ENCODE peak calls at places on chromosomes 13 and 19, in ten cellular contexts. Y is stimulated activated CD4-positive, alpha-beta T cell treated with anti-CD3 and anti-CD28 coated beads, TNF-alpha, amount 100 ng/mL, for 4 hours; I is stimulated activated CD8-positive, alpha-beta memory T cell treated with anti-CD3 and anti-CD28 coated beads, Interleukin-12 subunit alpha, Interleukin-12 subunit beta, amount 100 ng/mL, for 4 hours; K is SHP77; Q is CD4-positive, CD25-positive, alpha-beta regulatory T cell; W is NB4; X is Caki2; R is NCI-H187; J is posterior vena cava; H is left cardiac atrium. D is an unnamed sample.

GRCh38 chr19:51676566-51677083 is 16.5 kb upstream of the SPACA6 start:
- DNase-seq in Y (no peak), R (no peak), X (no peak), H (no peak), J (no peak), K (no peak), I (no peak), W (no peak), Q (no peak), D (no peak)

GRCh38 chr19:9039728-9040127 is 29.5 kb upstream of the MUC16 start:
- DNase-seq in R (no peak), Q (no peak), Y (no peak), X (peak), H (no peak), K (no peak), I (no peak), J (no peak), W (no peak), D (no peak)

GRCh38 chr13:33487575-33488243 is 202.2 kb upstream of the STARD13 start:
- DNase-seq in H (no peak), K (peak), I (no peak), Q (no peak), W (peak), J (no peak), Y (no peak), X (no peak), R (no peak), D (no peak)

GRCh38 chr19:38974599-38975213 is 836 bp downstream of the FBXO17 start:
- DNase-seq in K (no peak), J (no peak), W (no peak), X (no peak), I (no peak), R (no peak), H (no peak), Q (no peak), Y (no peak), D (no peak)

GRCh38 chr13:96544965-96545364 is 449.3 kb downstream of the OXGR1 start:
- DNase-seq in K (no peak), Q (no peak), I (no peak), Y (no peak), W (no peak), H (no peak), R (no peak), J (no peak), X (no peak), D (no peak)

GRCh38 chr13:79447141-79447540 is 33.8 kb upstream of the NDFIP2 start:
- DNase-seq in W (no peak), K (no peak), I (no peak), J (no peak), H (no peak), Y (no peak), X (no peak), R (no peak), Q (no peak), D (no peak)

GRCh38 chr19:1672769-1673644 is 20.6 kb upstream of the TCF3 start:
- DNase-seq in K (no peak), X (no peak), W (no peak), Q (no peak), R (no peak), Y (no peak), H (no peak), J (no peak), I (no peak), D (no peak)

GRCh38 chr19:7789447-7789846 is 26.4 kb downstream of the CLEC4M start:
- DNase-seq in I (peak), K (no peak), Q (peak), X (no peak), W (no peak), Y (no peak), R (no peak), H (no peak), J (no peak), D (no peak)

GRCh38 chr19:45294291-45295029 is 28.2 kb downstream of the CKM start:
- DNase-seq in W (no peak), K (no peak), H (peak), Y (no peak), R (no peak), X (no peak), Q (no peak), I (no peak), J (no peak), D (no peak)

GRCh38 chr13:100451923-100452322 is 136.7 kb downstream of the GGACT start:
- DNase-seq in I (no peak), K (no peak), R (no peak), W (no peak), X (no peak), H (no peak), Q (no peak), J (no peak), Y (no peak), D (no peak)

GRCh38 chr13:112194167-112194530 is 127.2 kb downstream of the SOX1 start:
- DNase-seq in I (no peak), W (no peak), J (peak), K (no peak), R (no peak), Q (no peak), H (no peak), X (no peak), Y (no peak), D (no peak)

GRCh38 chr13:54367639-54368271 is 1339.1 kb downstream of the OLFM4 start:
- DNase-seq in Y (no peak), R (no peak), H (no peak), I (no peak), W (no peak), X (no peak), Q (no peak), J (peak), K (no peak), D (no peak)

GRCh38 chr13:86932935-86933334 is 738.2 kb upstream of the SLITRK5 start:
- DNase-seq in J (no peak), K (no peak), W (no peak), X (no peak), Y (no peak), I (no peak), Q (no peak), R (no peak), H (no peak), D (no peak)

GRCh38 chr13:39406688-39407087 is 196.3 kb downstream of the LHFPL6 start:
- DNase-seq in R (no peak), I (no peak), X (no peak), Q (no peak), J (no peak), Y (no peak), K (no peak), H (no peak), W (no peak), D (no peak)

GRCh38 chr19:29091127-29091526 is 121.8 kb downstream of the UQCRFS1 start:
- DNase-seq in Y (no peak), X (no peak), J (no peak), R (no peak), W (no peak), I (no peak), K (no peak), H (no peak), Q (no peak), D (no peak)

GRCh38 chr19:49403404-49404187 is 15.5 kb downstream of the KASH5 start:
- DNase-seq in K (peak), Y (no peak), X (no peak), R (peak), W (no peak), J (no peak), H (no peak), Q (no peak), I (no peak), D (no peak)

GRCh38 chr13:26957163-26957562 is 196.6 kb upstream of the GPR12 start:
- DNase-seq in Y (no peak), K (no peak), H (no peak), J (no peak), R (no peak), X (no peak), W (peak), Q (no peak), I (no peak), D (no peak)

GRCh38 chr13:23436680-23437079 is 3.2 kb upstream of the SACS start:
- DNase-seq in I (no peak), H (no peak), W (no peak), J (no peak), Q (no peak), X (no peak), R (no peak), K (no peak), Y (no peak), D (peak)

GRCh38 chr19:35860818-35861639 is 4.3 kb downstream of the KIRREL2 start:
- DNase-seq in Y (no peak), Q (no peak), J (no peak), R (no peak), W (no peak), I (no peak), X (no peak), H (no peak), K (no peak), D (no peak)

GRCh38 chr13:41694902-41695301 is 237.6 kb downstream of the RGCC start:
- DNase-seq in H (peak), W (peak), R (no peak), X (peak), Q (no peak), I (no peak), Y (no peak), K (peak), J (peak), D (no peak)

GRCh38 chr19:46787331-46788100 is 878 bp downstream of the SLC1A5 start:
- DNase-seq in J (peak), X (peak), Y (no peak), I (no peak), W (peak), R (peak), K (peak), Q (peak), H (peak), D (peak)

GRCh38 chr13:67620665-67621064 is 390.5 kb upstream of the PCDH9 start:
- DNase-seq in Q (no peak), X (peak), I (no peak), H (no peak), K (no peak), W (no peak), J (no peak), Y (no peak), R (no peak), D (no peak)

D was measured in osteocyte.